ENCODE peak calls at places on chromosomes 12 and 14, in four cellular contexts. One of them, this sample, is unnamed.
A peak's percentile ranks its signal among the peaks of the same experiment; 100 is the strongest.

GRCh38 chr14:75247286-75247922 is 31.2 kb upstream of the FOS start:
- DNase-seq in H1: no peak
- DNase-seq in mesendoderm: no peak
- DNase-seq in IMR-90: no peak
- DNase-seq in this sample: no peak

GRCh38 chr14:76919431-76919810 is 93.2 kb downstream of the LRRC74A start:
- DNase-seq in H1: no peak
- DNase-seq in mesendoderm: no peak
- DNase-seq in IMR-90: no peak
- DNase-seq in this sample: no peak

GRCh38 chr14:75299064-75299463 is 20.4 kb downstream of the FOS start:
- DNase-seq in H1: no peak
- DNase-seq in mesendoderm: peak; percentile 59
- DNase-seq in IMR-90: no peak
- DNase-seq in this sample: no peak

GRCh38 chr14:58749066-58749669 is 111.4 kb downstream of the DACT1 start:
- DNase-seq in mesendoderm: no peak
- DNase-seq in IMR-90: peak; percentile 98
- DNase-seq in H1: no peak
- DNase-seq in this sample: no peak

GRCh38 chr14:100622234-100622633 is 35.0 kb upstream of the BEGAIN start:
- DNase-seq in IMR-90: no peak
- DNase-seq in H1: no peak
- DNase-seq in mesendoderm: no peak
- DNase-seq in this sample: no peak

GRCh38 chr12:27905285-27906126 is 67.0 kb downstream of the PTHLH start:
- DNase-seq in IMR-90: no peak
- DNase-seq in mesendoderm: peak; percentile 80
- DNase-seq in H1: no peak
- DNase-seq in this sample: peak; percentile 52

GRCh38 chr12:55652352-55652751 is 15.7 kb downstream of the OR10P1 start:
- DNase-seq in mesendoderm: no peak
- DNase-seq in H1: no peak
- DNase-seq in IMR-90: no peak
- DNase-seq in this sample: no peak

GRCh38 chr14:102200690-102201368 is 61.1 kb downstream of the WDR20 start:
- DNase-seq in IMR-90: peak; percentile 21
- DNase-seq in H1: no peak
- DNase-seq in mesendoderm: no peak
- DNase-seq in this sample: no peak

GRCh38 chr12:111112699-111113098 is 192.3 kb upstream of the MYL2 start:
- DNase-seq in H1: no peak
- DNase-seq in IMR-90: no peak
- DNase-seq in mesendoderm: no peak
- DNase-seq in this sample: no peak

DNA sequence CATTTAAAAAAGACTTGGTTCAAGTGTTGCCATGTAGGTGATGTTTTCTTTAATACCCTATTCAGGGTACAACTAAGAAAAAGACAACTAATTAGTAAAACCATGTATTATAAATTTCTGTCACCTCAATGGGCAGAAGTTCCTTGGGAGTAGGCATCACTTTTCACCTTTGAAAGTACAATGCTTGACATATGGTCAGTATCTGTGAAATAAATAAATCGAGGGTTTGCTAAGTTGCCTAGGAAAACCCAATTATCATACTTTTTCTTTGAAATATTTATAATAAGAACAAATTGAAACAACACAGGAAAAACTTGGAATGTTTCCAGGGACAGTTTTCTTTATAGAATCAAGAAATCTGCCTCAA is 13.8 kb downstream of the FGD6 start:
- DNase-seq in mesendoderm: no peak
- DNase-seq in IMR-90: no peak
- DNase-seq in H1: no peak
- DNase-seq in this sample: no peak
- H4K5ac ChIP-seq in mesendoderm: no peak overlapping the region
- H4K5ac ChIP-seq in IMR-90: peak overlapping the region; percentile 71
- H4K5ac ChIP-seq in H1: no peak overlapping the region
- H4K5ac ChIP-seq in this sample: no peak overlapping the region

GRCh38 chr12:89567691-89568239 is 41.9 kb upstream of the POC1B start:
- DNase-seq in IMR-90: no peak
- DNase-seq in H1: no peak
- DNase-seq in mesendoderm: no peak
- DNase-seq in this sample: no peak
- H4K5ac ChIP-seq in IMR-90: no peak overlapping the region
- H4K5ac ChIP-seq in H1: no peak overlapping the region
- H4K5ac ChIP-seq in mesendoderm: no peak overlapping the region
- H4K5ac ChIP-seq in this sample: no peak overlapping the region

DNA sequence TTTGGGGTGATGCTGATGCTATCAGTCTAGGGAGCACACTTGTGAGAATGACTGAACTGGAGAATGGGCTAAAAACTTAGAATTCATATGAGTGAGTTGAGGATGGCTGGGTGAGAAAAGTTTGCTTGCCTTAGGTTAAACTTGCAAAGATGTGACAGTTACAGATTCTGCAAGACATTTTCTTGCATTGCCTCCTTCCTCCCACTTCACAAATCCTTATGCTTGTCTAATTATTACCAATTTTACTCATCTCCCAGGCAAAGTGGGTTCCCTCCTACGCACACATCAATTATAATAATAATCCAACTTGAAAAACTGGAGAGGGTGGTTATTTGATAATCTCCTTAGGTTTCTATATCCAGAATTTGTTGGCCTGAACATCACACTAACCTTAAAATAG is 50.9 kb downstream of the ATP2B1 start:
- DNase-seq in IMR-90: no peak
- DNase-seq in mesendoderm: no peak
- DNase-seq in H1: no peak
- DNase-seq in this sample: no peak
- H4K5ac ChIP-seq in IMR-90: no peak overlapping the region
- H4K5ac ChIP-seq in mesendoderm: no peak overlapping the region
- H4K5ac ChIP-seq in H1: no peak overlapping the region
- H4K5ac ChIP-seq in this sample: no peak overlapping the region

GRCh38 chr14:95263527-95264231 is 56.0 kb downstream of the CLMN start:
- DNase-seq in IMR-90: no peak
- DNase-seq in mesendoderm: no peak
- DNase-seq in H1: no peak
- DNase-seq in this sample: peak; percentile 4

GRCh38 chr14:95262511-95262891 is 57.2 kb downstream of the CLMN start:
- DNase-seq in H1: no peak
- DNase-seq in mesendoderm: no peak
- DNase-seq in IMR-90: no peak
- DNase-seq in this sample: no peak

GRCh38 chr14:95261616-95262510 is 57.8 kb downstream of the CLMN start:
- DNase-seq in IMR-90: no peak
- DNase-seq in mesendoderm: no peak
- DNase-seq in H1: no peak
- DNase-seq in this sample: no peak

GRCh38 chr14:95265106-95266094 is 54.3 kb downstream of the CLMN start:
- DNase-seq in mesendoderm: peak; percentile 96
- DNase-seq in IMR-90: peak; percentile 93
- DNase-seq in H1: no peak
- DNase-seq in this sample: peak; percentile 17

DNA sequence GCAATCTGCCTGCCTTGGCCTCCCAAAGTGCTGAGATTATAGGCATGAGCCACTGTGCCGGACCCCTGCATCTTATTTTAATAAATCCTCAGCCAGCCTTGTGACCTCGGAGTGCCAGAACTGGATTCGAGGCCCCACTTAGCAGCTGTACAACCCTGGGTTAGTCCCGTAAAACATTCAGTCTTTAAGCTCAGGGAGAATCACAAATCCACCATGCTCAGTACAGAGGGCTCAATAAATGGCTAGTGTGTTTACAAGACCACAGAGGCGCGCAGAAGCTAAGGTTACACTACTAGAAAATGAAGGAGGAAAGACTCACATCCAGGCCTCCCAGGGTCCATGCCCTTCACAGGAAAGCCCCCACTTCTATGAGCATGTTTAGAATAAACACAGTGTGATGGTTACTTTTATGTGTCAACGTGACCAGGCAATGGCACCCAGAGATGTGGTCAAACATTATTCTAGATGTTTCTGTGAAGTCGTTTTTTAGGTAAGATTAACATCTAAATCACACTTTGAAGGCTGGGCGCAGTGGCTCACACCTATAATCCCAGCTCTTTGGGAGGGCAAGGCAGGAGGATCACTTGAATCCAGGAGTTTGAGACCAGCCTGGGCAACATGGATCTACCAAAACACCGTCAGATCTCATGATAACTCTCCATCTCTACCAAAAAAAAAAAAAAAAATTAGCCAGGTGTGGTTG is 55.3 kb downstream of the CLMN start:
- DNase-seq in H1: no peak
- DNase-seq in IMR-90: no peak
- DNase-seq in mesendoderm: no peak
- DNase-seq in this sample: peak; percentile 3
- H4K5ac ChIP-seq in H1: no peak overlapping the region
- H4K5ac ChIP-seq in IMR-90: no peak overlapping the region
- H4K5ac ChIP-seq in mesendoderm: no peak overlapping the region
- H4K5ac ChIP-seq in this sample: no peak overlapping the region